ENCODE peak calls at places on chromosomes 16 and 17, in ten cellular contexts. Y, A, N, K, F, U, H, Q, P and V are unnamed samples.

GRCh38 chr16:70801611-70802010 is 653 bp upstream of the VAC14 start:
- DNase-seq in Y (no peak), A (no peak), N (no peak), K (peak; percentile 62), F (no peak), U (no peak), H (no peak), Q (no peak), P (no peak), V (no peak)

GRCh38 chr16:30740364-30741251 is 7.6 kb upstream of the PHKG2 start:
- DNase-seq in Y (peak; percentile 76), A (peak; percentile 97), N (peak; percentile 93), K (peak; percentile 72), F (peak; percentile 87), U (peak; percentile 55), H (peak; percentile 92), Q (no peak), P (peak; percentile 77), V (peak; percentile 74)

GRCh38 chr16:15836074-15836473 is 20.8 kb downstream of the MYH11 start:
- DNase-seq in Y (no peak), A (no peak), N (no peak), K (no peak), F (no peak), U (no peak), H (no peak), Q (no peak), P (no peak), V (no peak)

GRCh38 chr17:57518587-57519118 is 226.4 kb downstream of the CCDC182 start:
- DNase-seq in Y (no peak), A (no peak), N (no peak), K (no peak), F (no peak), U (no peak), H (no peak), Q (peak; percentile 44), P (no peak), V (no peak)

GRCh38 chr17:57588086-57588485 is 157.0 kb downstream of the CCDC182 start:
- DNase-seq in Y (no peak), A (no peak), N (no peak), K (no peak), F (no peak), U (no peak), H (no peak), Q (peak; percentile 73), P (no peak), V (no peak)

GRCh38 chr16:88503771-88504488 is 50.9 kb downstream of the ZFPM1 start:
- DNase-seq in Y (no peak), A (no peak), N (no peak), K (no peak), F (no peak), U (no peak), H (no peak), Q (no peak), P (no peak), V (no peak)

GRCh38 chr16:88593489-88593888 is 23.3 kb downstream of the ZC3H18 start:
- DNase-seq in Y (no peak), A (no peak), N (no peak), K (peak; percentile 35), F (no peak), U (no peak), H (no peak), Q (no peak), P (no peak), V (no peak)

GRCh38 chr16:80346160-80346632 is 194.6 kb upstream of the DYNLRB2 start:
- DNase-seq in Y (no peak), A (no peak), N (no peak), K (no peak), F (no peak), U (no peak), H (no peak), Q (peak; percentile 70), P (no peak), V (peak; percentile 21)

GRCh38 chr16:65634291-65634690 is 512.4 kb upstream of the CDH11 start:
- DNase-seq in Y (peak; percentile 5), A (no peak), N (no peak), K (peak; percentile 13), F (no peak), U (peak; percentile 4), H (no peak), Q (no peak), P (no peak), V (no peak)

GRCh38 chr16:16071631-16072244 is 122.3 kb downstream of the ABCC1 start:
- DNase-seq in Y (peak; percentile 74), A (no peak), N (no peak), K (no peak), F (no peak), U (peak; percentile 78), H (no peak), Q (no peak), P (no peak), V (peak; percentile 80)

GRCh38 chr16:10838611-10839270 is 20.1 kb upstream of the TVP23A start:
- DNase-seq in Y (no peak), A (no peak), N (no peak), K (no peak), F (no peak), U (no peak), H (no peak), Q (no peak), P (no peak), V (no peak)
- H3K4me3 ChIP-seq in Y (no peak overlapping the region), A (no peak overlapping the region), N (no peak overlapping the region), K (no peak overlapping the region), F (no peak overlapping the region), U (no peak overlapping the region), H (no peak overlapping the region), Q (no peak overlapping the region), P (no peak overlapping the region), V (no peak overlapping the region)

GRCh38 chr17:77364381-77364911 is 223.7 kb downstream of the SEC14L1 start:
- DNase-seq in Y (no peak), A (no peak), N (no peak), K (no peak), F (no peak), U (no peak), H (no peak), Q (no peak), P (no peak), V (no peak)
- TF ChIP-seq CTCF in Y (no peak), A (no peak), N (no peak), K (no peak), F (no peak), U (no peak), H (no peak), Q (no peak), P (no peak), V (no peak)

DNA sequence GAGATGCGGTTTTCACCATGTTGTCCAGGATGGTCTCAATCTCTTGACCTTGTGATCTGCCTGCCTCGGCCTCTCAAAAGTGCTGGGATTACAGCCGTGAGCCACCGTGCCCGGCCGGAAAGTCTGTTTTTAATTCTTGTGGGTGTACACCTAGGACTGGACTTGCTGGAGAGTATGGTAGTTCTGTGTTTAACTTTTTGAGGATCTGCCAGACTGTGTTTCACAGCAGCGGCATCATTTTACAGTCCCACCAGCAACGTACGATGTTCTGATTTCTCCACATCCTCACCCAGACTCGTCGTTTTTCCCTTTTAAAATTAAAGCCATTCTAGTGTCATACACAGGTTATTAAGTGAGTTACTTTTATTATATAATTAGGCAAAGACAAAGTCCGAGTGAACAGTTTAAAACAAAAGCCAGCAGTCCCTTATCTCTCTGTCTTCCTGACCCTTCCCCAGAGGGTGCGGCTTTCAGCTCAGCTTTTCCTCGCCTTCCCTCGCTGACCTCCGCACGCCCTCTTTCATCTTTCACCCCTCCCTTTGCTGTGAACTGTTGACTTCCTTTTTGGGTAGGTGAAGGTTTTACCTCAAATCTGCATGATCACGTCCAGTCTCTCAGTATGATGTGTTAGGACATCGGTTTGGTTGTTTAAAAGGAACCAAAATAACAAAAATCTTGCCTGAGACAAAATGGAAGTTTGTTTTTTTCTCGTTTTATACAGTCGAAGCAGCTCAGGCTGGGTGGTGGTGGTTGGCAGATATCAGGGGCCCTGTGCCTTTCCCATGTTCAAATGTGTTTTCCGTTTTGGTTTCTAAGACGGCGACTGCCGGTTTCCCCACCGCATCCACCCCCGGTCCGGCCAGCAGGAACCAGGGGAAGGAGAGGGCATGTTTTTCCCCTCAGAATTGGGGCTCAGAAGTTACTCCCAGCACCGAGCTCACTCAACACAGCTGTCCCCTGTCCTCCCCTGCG is 18.0 kb downstream of the FAM234A start:
- DNase-seq in Y (no peak), A (no peak), N (peak; percentile 65), K (no peak), F (no peak), U (no peak), H (no peak), Q (no peak), P (no peak), V (no peak)
- H3K4me3 ChIP-seq in Y (no peak overlapping the region), A (no peak overlapping the region), N (no peak overlapping the region), K (no peak overlapping the region), F (no peak overlapping the region), U (no peak overlapping the region), H (no peak overlapping the region), Q (no peak overlapping the region), P (no peak overlapping the region), V (no peak overlapping the region)

DNA sequence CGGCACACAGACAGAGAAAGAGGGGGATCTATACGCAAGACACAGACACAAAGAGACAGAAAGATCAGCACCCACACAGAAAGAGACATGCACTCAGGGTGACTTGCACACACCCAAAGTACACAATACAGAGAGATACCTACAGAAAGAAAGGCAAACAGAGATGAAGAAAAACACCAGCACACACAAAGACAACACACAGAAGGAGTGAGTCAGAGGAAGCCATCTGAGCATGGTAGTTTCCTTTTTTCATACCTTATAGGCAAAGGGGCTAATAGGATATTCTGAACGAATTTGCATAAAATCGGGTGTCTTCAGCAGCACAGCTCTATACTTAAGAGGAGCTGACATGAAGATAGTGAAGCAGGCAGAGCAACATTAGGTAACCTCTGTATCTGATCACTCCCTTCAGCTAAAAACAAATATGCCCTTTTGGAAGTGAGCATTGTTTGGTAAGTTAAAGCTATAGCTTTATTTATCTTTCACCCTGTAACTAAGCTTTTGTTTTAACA is 198.6 kb downstream of the AATF start:
- DNase-seq in Y (peak; percentile 23), A (peak; percentile 6), N (no peak), K (no peak), F (no peak), U (peak; percentile 33), H (peak; percentile 13), Q (no peak), P (peak; percentile 7), V (peak; percentile 36)
- TF ChIP-seq CTCF in Y (no peak), A (no peak), N (no peak), K (no peak), F (no peak), U (no peak), H (no peak), Q (no peak), P (no peak), V (no peak)

GRCh38 chr17:1259910-1260389 is 10.3 kb upstream of the BHLHA9 start:
- DNase-seq in Y (peak; percentile 46), A (no peak), N (no peak), K (no peak), F (no peak), U (no peak), H (no peak), Q (no peak), P (no peak), V (peak; percentile 22)
- H3K4me3 ChIP-seq in Y (peak overlapping the region; percentile 58), A (peak overlapping the region; percentile 34), N (no peak overlapping the region), K (peak overlapping the region; percentile 76), F (peak overlapping the region; percentile 48), U (peak overlapping the region; percentile 79), H (peak overlapping the region; percentile 57), Q (peak overlapping the region; percentile 48), P (peak overlapping the region; percentile 70), V (peak overlapping the region; percentile 44)